ENCODE peak calls at places on chromosomes 13 and 19, in five cellular contexts. One of them, this sample, is unnamed.

GRCh38 chr19:48644839-48645651 is 942 bp downstream of the CA11 start:
- DNase-seq in MM.1S: peak
- DNase-seq in ovary: peak
- DNase-seq in astrocyte of the spinal cord: peak
- DNase-seq in HFF-Myc: no peak
- DNase-seq in this sample: peak

GRCh38 chr13:32902898-32903297 is 113.3 kb upstream of the KL start:
- DNase-seq in ovary: peak
- DNase-seq in astrocyte of the spinal cord: peak
- DNase-seq in MM.1S: no peak
- DNase-seq in HFF-Myc: no peak
- DNase-seq in this sample: no peak

GRCh38 chr19:37220383-37220782 is 2.4 kb downstream of the ZNF383 start:
- DNase-seq in MM.1S: no peak
- DNase-seq in astrocyte of the spinal cord: no peak
- DNase-seq in HFF-Myc: no peak
- DNase-seq in ovary: no peak
- DNase-seq in this sample: no peak

GRCh38 chr19:43784251-43784980 is 3.6 kb upstream of the KCNN4 start:
- DNase-seq in ovary: no peak
- DNase-seq in MM.1S: peak
- DNase-seq in astrocyte of the spinal cord: peak
- DNase-seq in HFF-Myc: peak
- DNase-seq in this sample: peak

GRCh38 chr13:106768991-106769390 is 201.1 kb upstream of the ARGLU1 start:
- DNase-seq in ovary: no peak
- DNase-seq in MM.1S: no peak
- DNase-seq in astrocyte of the spinal cord: no peak
- DNase-seq in HFF-Myc: no peak
- DNase-seq in this sample: no peak

GRCh38 chr13:73754727-73755292 is 379.4 kb downstream of the KLF12 start:
- DNase-seq in HFF-Myc: peak
- DNase-seq in MM.1S: peak
- DNase-seq in ovary: no peak
- DNase-seq in astrocyte of the spinal cord: peak
- DNase-seq in this sample: peak

GRCh38 chr13:40756042-40756441 is 14.9 kb downstream of the MRPS31 start:
- DNase-seq in ovary: no peak
- DNase-seq in MM.1S: no peak
- DNase-seq in astrocyte of the spinal cord: no peak
- DNase-seq in HFF-Myc: no peak
- DNase-seq in this sample: no peak

GRCh38 chr13:90238433-90238832 is 1109.1 kb upstream of the MIR17HG start:
- DNase-seq in MM.1S: no peak
- DNase-seq in ovary: no peak
- DNase-seq in HFF-Myc: no peak
- DNase-seq in astrocyte of the spinal cord: peak
- DNase-seq in this sample: no peak

GRCh38 chr19:29751932-29752331 is 36.9 kb upstream of the C19orf12 start:
- DNase-seq in astrocyte of the spinal cord: no peak
- DNase-seq in ovary: no peak
- DNase-seq in HFF-Myc: no peak
- DNase-seq in MM.1S: no peak
- DNase-seq in this sample: no peak

GRCh38 chr13:31437975-31438374 is 238.2 kb downstream of the B3GLCT start:
- DNase-seq in MM.1S: no peak
- DNase-seq in HFF-Myc: no peak
- DNase-seq in astrocyte of the spinal cord: no peak
- DNase-seq in ovary: no peak
- DNase-seq in this sample: no peak

GRCh38 chr19:15426485-15427349 is 7.9 kb upstream of the AKAP8L start:
- DNase-seq in MM.1S: no peak
- DNase-seq in HFF-Myc: no peak
- DNase-seq in astrocyte of the spinal cord: no peak
- DNase-seq in ovary: no peak
- DNase-seq in this sample: no peak

GRCh38 chr19:15429825-15430467 is 11.2 kb upstream of the AKAP8L start:
- DNase-seq in astrocyte of the spinal cord: no peak
- DNase-seq in HFF-Myc: no peak
- DNase-seq in MM.1S: no peak
- DNase-seq in ovary: no peak
- DNase-seq in this sample: no peak

GRCh38 chr19:15428956-15429824 is 10.4 kb upstream of the AKAP8L start:
- DNase-seq in astrocyte of the spinal cord: no peak
- DNase-seq in HFF-Myc: no peak
- DNase-seq in ovary: no peak
- DNase-seq in MM.1S: no peak
- DNase-seq in this sample: no peak

GRCh38 chr19:15427350-15427700 is 8.5 kb upstream of the AKAP8L start:
- DNase-seq in ovary: no peak
- DNase-seq in MM.1S: no peak
- DNase-seq in HFF-Myc: no peak
- DNase-seq in astrocyte of the spinal cord: no peak
- DNase-seq in this sample: no peak

DNA sequence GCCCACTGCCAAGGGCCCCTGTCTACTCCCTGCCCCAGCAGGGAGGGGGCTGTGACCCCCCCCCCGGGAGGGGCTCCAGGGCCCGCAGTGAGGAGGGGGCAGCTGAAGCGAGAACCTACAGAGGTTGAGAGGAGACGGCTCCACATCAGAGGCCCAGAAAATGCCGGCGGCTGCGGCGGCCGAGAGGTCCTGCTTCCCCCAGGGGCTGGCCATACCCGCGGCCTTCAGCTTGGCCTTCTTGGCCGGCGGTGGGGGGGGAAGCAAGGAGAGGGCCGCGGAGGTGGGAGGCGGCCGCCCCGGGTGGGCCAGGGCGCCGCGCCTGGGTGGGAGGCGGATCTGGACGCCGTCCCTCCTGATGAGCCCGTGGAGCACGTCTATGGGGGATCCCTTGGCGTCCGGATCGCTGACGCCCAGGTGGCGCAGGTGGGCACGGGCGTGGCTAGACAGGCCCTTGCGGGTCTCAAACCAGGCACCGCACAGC is 9.2 kb upstream of the AKAP8L start:
- DNase-seq in ovary: no peak
- DNase-seq in MM.1S: no peak
- DNase-seq in astrocyte of the spinal cord: no peak
- DNase-seq in HFF-Myc: no peak
- DNase-seq in this sample: no peak
- H3K4me3 ChIP-seq in ovary: no peak
- H3K4me3 ChIP-seq in MM.1S: no peak
- H3K4me3 ChIP-seq in astrocyte of the spinal cord: no peak
- H3K4me3 ChIP-seq in HFF-Myc: no peak
- H3K4me3 ChIP-seq in this sample: no peak

GRCh38 chr13:91946498-91947070 is 548.2 kb downstream of the GPC5 start:
- DNase-seq in HFF-Myc: no peak
- DNase-seq in ovary: no peak
- DNase-seq in astrocyte of the spinal cord: peak
- DNase-seq in MM.1S: peak
- DNase-seq in this sample: no peak
- TF ChIP-seq CTCF in HFF-Myc: peak
- TF ChIP-seq CTCF in ovary: no peak
- TF ChIP-seq CTCF in astrocyte of the spinal cord: peak
- TF ChIP-seq CTCF in MM.1S: peak
- TF ChIP-seq CTCF in this sample: peak

GRCh38 chr19:35908010-35908441 is at the start of gene TYROBP:
- DNase-seq in MM.1S: no peak
- DNase-seq in astrocyte of the spinal cord: no peak
- DNase-seq in HFF-Myc: no peak
- DNase-seq in ovary: no peak
- DNase-seq in this sample: no peak

GRCh38 chr19:35908977-35909683 is 1.0 kb upstream of the TYROBP start:
- DNase-seq in HFF-Myc: no peak
- DNase-seq in ovary: no peak
- DNase-seq in astrocyte of the spinal cord: no peak
- DNase-seq in MM.1S: no peak
- DNase-seq in this sample: no peak

GRCh38 chr19:35909684-35910035 is 1.6 kb upstream of the TYROBP start:
- DNase-seq in ovary: no peak
- DNase-seq in astrocyte of the spinal cord: no peak
- DNase-seq in MM.1S: no peak
- DNase-seq in HFF-Myc: no peak
- DNase-seq in this sample: no peak

GRCh38 chr19:35905178-35905727 is 2.8 kb downstream of the TYROBP start:
- DNase-seq in ovary: no peak
- DNase-seq in astrocyte of the spinal cord: no peak
- DNase-seq in HFF-Myc: no peak
- DNase-seq in MM.1S: no peak
- DNase-seq in this sample: no peak

GRCh38 chr19:35907377-35907745 is 734 bp downstream of the TYROBP start:
- DNase-seq in MM.1S: no peak
- DNase-seq in HFF-Myc: no peak
- DNase-seq in ovary: no peak
- DNase-seq in astrocyte of the spinal cord: no peak
- DNase-seq in this sample: no peak
- H3K4me3 ChIP-seq in MM.1S: no peak
- H3K4me3 ChIP-seq in HFF-Myc: no peak
- H3K4me3 ChIP-seq in ovary: no peak
- H3K4me3 ChIP-seq in astrocyte of the spinal cord: no peak
- H3K4me3 ChIP-seq in this sample: no peak

GRCh38 chr13:46386996-46387851 is at the start of gene RUBCNL:
- DNase-seq in astrocyte of the spinal cord: peak
- DNase-seq in HFF-Myc: no peak
- DNase-seq in MM.1S: peak
- DNase-seq in ovary: no peak
- DNase-seq in this sample: peak
- TF ChIP-seq CTCF in astrocyte of the spinal cord: no peak
- TF ChIP-seq CTCF in HFF-Myc: no peak
- TF ChIP-seq CTCF in MM.1S: no peak
- TF ChIP-seq CTCF in ovary: no peak
- TF ChIP-seq CTCF in this sample: no peak

DNA sequence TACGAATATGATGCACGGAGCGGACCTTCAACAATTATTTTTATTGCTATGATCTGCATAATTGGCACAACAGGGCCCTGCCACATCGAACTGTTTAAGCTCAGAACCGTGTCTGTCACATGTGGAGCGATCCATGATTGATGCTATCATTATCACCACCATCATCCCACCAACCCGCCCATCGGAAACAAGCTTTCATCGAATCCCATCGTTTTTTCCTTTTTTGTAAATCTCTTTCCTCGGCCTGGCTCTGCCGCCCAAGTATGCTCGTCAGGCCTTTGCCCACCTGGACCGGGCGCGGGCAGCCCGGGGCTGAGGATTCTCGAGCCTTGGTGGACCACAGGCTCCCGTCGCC is 533 bp upstream of the DCAF15 start:
- DNase-seq in HFF-Myc: no peak
- DNase-seq in MM.1S: no peak
- DNase-seq in astrocyte of the spinal cord: no peak
- DNase-seq in ovary: no peak
- DNase-seq in this sample: no peak
- H3K4me3 ChIP-seq in HFF-Myc: peak
- H3K4me3 ChIP-seq in MM.1S: peak
- H3K4me3 ChIP-seq in astrocyte of the spinal cord: peak
- H3K4me3 ChIP-seq in ovary: peak
- H3K4me3 ChIP-seq in this sample: peak

DNA sequence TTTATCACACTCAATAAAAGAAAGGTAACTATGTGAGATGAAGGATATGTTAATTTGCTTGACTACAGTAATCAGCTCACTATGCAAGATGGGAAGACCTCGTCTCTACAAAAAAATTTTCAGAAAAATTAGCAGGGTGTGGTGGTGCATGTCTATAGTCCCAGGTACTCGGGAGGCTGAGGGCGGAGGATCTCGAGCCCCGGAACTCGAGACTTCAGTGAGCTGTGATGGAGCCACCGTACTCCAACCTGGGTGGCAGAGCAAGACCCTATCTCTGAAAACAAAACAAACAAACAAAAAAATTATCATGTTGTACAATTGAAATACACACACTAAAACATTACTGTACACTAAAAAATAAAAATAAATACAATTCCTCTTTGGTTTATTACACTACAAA is 376.7 kb upstream of the KLHL1 start:
- DNase-seq in MM.1S: no peak
- DNase-seq in HFF-Myc: no peak
- DNase-seq in ovary: no peak
- DNase-seq in astrocyte of the spinal cord: no peak
- DNase-seq in this sample: no peak
- TF ChIP-seq CTCF in MM.1S: no peak
- TF ChIP-seq CTCF in HFF-Myc: no peak
- TF ChIP-seq CTCF in ovary: no peak
- TF ChIP-seq CTCF in astrocyte of the spinal cord: no peak
- TF ChIP-seq CTCF in this sample: no peak

GRCh38 chr13:29521336-29521735 is 74.2 kb downstream of the SLC7A1 start:
- DNase-seq in HFF-Myc: no peak
- DNase-seq in ovary: no peak
- DNase-seq in astrocyte of the spinal cord: no peak
- DNase-seq in MM.1S: no peak
- DNase-seq in this sample: no peak

GRCh38 chr13:29516880-29517279 is 78.6 kb downstream of the SLC7A1 start:
- DNase-seq in HFF-Myc: no peak
- DNase-seq in ovary: no peak
- DNase-seq in astrocyte of the spinal cord: no peak
- DNase-seq in MM.1S: no peak
- DNase-seq in this sample: no peak

GRCh38 chr13:29522044-29522685 is 73.3 kb downstream of the SLC7A1 start:
- DNase-seq in MM.1S: no peak
- DNase-seq in HFF-Myc: no peak
- DNase-seq in ovary: peak
- DNase-seq in astrocyte of the spinal cord: peak
- DNase-seq in this sample: peak

GRCh38 chr13:29520671-29521070 is 74.8 kb downstream of the SLC7A1 start:
- DNase-seq in MM.1S: no peak
- DNase-seq in ovary: no peak
- DNase-seq in astrocyte of the spinal cord: peak
- DNase-seq in HFF-Myc: peak
- DNase-seq in this sample: peak

DNA sequence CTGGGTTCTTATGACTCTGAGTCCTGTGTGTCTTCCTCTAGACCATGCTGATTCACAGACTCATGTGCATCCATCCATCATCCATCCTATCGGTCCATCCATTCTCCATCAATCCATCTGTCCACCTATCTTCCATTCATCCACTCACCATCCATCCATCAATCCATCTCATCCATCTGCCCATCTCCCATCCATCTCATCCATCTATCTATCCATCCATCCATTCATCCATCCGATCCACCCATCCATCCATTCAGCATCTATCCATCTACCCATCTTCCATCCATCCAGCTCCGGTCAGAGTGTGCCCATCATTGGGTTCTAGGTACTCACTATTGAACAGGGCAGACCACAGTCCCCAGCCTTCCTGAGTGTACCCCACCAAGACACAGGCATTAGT is 75.6 kb downstream of the SLC7A1 start:
- DNase-seq in HFF-Myc: no peak
- DNase-seq in ovary: no peak
- DNase-seq in astrocyte of the spinal cord: no peak
- DNase-seq in MM.1S: no peak
- DNase-seq in this sample: no peak
- H3K4me3 ChIP-seq in HFF-Myc: no peak
- H3K4me3 ChIP-seq in ovary: no peak
- H3K4me3 ChIP-seq in astrocyte of the spinal cord: no peak
- H3K4me3 ChIP-seq in MM.1S: no peak
- H3K4me3 ChIP-seq in this sample: no peak

GRCh38 chr13:70128098-70128497 is 19.8 kb upstream of the KLHL1 start:
- DNase-seq in MM.1S: no peak
- DNase-seq in astrocyte of the spinal cord: no peak
- DNase-seq in HFF-Myc: no peak
- DNase-seq in ovary: no peak
- DNase-seq in this sample: no peak

GRCh38 chr13:70125693-70126092 is 17.4 kb upstream of the KLHL1 start:
- DNase-seq in astrocyte of the spinal cord: no peak
- DNase-seq in ovary: no peak
- DNase-seq in HFF-Myc: no peak
- DNase-seq in MM.1S: no peak
- DNase-seq in this sample: no peak
- TF ChIP-seq CTCF in astrocyte of the spinal cord: no peak
- TF ChIP-seq CTCF in ovary: no peak
- TF ChIP-seq CTCF in HFF-Myc: no peak
- TF ChIP-seq CTCF in MM.1S: no peak
- TF ChIP-seq CTCF in this sample: no peak

GRCh38 chr13:109389892-109390345 is 396.5 kb downstream of the IRS2 start:
- DNase-seq in astrocyte of the spinal cord: no peak
- DNase-seq in HFF-Myc: no peak
- DNase-seq in ovary: no peak
- DNase-seq in MM.1S: no peak
- DNase-seq in this sample: no peak
- H3K4me3 ChIP-seq in astrocyte of the spinal cord: no peak
- H3K4me3 ChIP-seq in HFF-Myc: no peak
- H3K4me3 ChIP-seq in ovary: no peak
- H3K4me3 ChIP-seq in MM.1S: no peak
- H3K4me3 ChIP-seq in this sample: no peak

This sample was measured in brain microvascular endothelial cell.